ENCODE peak calls at places on chromosome 4, in five cellular contexts. D, U, Z, E and O are unnamed samples.

GRCh38 chr4:37865450-37865849 is 25.4 kb upstream of the TBC1D1 start:
- DNase-seq in Z (no peak), D (no peak), U (no peak), E (no peak), O (no peak)

GRCh38 chr4:658681-659667 is 15.1 kb downstream of the ATP5ME start:
- DNase-seq in Z (no peak), U (peak; percentile 47), D (no peak), E (peak; percentile 68), O (no peak)

GRCh38 chr4:92303621-92304027 is at the start of gene GRID2:
- DNase-seq in E (peak; percentile 45), U (no peak), D (peak; percentile 90), Z (peak; percentile 75), O (no peak)

GRCh38 chr4:77003400-77003799 is 53.8 kb downstream of the SEPTIN11 start:
- DNase-seq in D (no peak), Z (no peak), E (no peak), U (no peak), O (no peak)

GRCh38 chr4:71186566-71187398 is 152.0 kb upstream of the SLC4A4 start:
- DNase-seq in E (peak; percentile 67), D (peak; percentile 79), U (peak; percentile 68), Z (peak; percentile 84), O (no peak)

GRCh38 chr4:182862166-182862875 is 54.9 kb downstream of the DCTD start:
- DNase-seq in D (peak; percentile 54), U (no peak), Z (peak; percentile 21), E (no peak), O (no peak)

GRCh38 chr4:94887027-94887426 is 129.3 kb downstream of the BMPR1B start:
- DNase-seq in U (no peak), D (no peak), E (no peak), Z (no peak), O (no peak)

GRCh38 chr4:157804169-157804543 is 368.7 kb downstream of the GASK1B start:
- DNase-seq in D (no peak), Z (no peak), U (no peak), E (no peak), O (no peak)

GRCh38 chr4:88211473-88212252 is 53.2 kb upstream of the ABCG2 start:
- DNase-seq in Z (peak; percentile 63), U (no peak), E (no peak), D (peak; percentile 85), O (peak; percentile 15)

GRCh38 chr4:41752081-41752836 is 3.7 kb upstream of the PHOX2B start:
- DNase-seq in U (no peak), D (no peak), Z (no peak), E (no peak), O (no peak)
- H3K4me3 ChIP-seq in U (no peak overlapping the region), D (peak overlapping the region; percentile 65), Z (peak overlapping the region; percentile 11), E (no peak overlapping the region), O (no peak overlapping the region)

DNA sequence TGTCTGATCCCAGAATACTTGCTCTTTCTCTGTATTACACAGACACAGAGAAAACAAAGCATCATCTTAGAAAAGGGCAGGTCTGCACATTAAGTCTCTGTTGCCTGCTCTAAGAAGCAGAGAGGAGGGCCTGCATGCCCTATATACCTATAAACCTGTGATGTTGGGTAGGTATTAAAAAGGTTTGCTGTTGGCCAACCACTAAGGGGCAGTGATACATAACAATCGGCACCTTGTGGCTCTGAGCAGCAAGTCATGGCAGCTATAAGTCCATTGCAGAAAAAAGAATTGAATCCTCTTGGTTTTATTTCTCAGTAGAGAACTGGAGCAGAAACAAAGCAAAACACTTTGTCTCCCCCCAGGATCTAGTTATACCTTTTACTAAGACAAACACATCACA is 1364.4 kb downstream of the STIM2 start:
- DNase-seq in D (peak; percentile 75), E (no peak), U (no peak), Z (peak; percentile 67), O (peak; percentile 14)
- TF ChIP-seq CTCF in D (peak; percentile 76), E (no peak), U (no peak), Z (peak; percentile 67), O (peak; percentile 53)

DNA sequence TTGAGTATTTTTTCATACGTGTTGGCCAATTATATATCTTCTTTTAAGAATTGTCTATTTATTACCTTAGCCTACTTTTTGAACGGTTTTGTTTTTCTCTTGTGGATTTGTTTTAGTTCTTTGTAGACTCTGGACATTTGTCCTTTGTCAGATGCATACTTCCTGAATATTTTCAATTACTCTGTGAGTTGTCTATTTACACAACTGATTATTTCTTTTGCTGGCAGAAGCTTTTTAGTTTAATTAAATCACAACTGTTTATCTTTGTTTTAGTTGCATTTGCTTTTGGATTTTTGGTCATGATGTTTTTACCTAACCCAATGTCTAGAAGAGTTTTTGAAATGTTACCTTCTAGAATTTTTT is 19.6 kb downstream of the UGT2B7 start:
- DNase-seq in D (no peak), U (no peak), Z (no peak), E (no peak), O (no peak)
- H3K4me3 ChIP-seq in D (no peak overlapping the region), U (no peak overlapping the region), Z (no peak overlapping the region), E (no peak overlapping the region), O (no peak overlapping the region)

GRCh38 chr4:187993827-187994226 is 1.7 kb upstream of the ZFP42 start:
- DNase-seq in U (no peak), E (no peak), D (peak; percentile 87), Z (peak; percentile 58), O (no peak)
- TF ChIP-seq CTCF in U (no peak), E (no peak), D (peak; percentile 89), Z (peak; percentile 61), O (no peak)

GRCh38 chr4:104772849-104773248 is 278.2 kb upstream of the CXXC4 start:
- DNase-seq in U (no peak), E (no peak), D (no peak), Z (no peak), O (no peak)
- H3K4me3 ChIP-seq in U (no peak overlapping the region), E (no peak overlapping the region), D (no peak overlapping the region), Z (no peak overlapping the region), O (no peak overlapping the region)